ENCODE peak calls at places on chromosomes 2 and 18, in seven cellular contexts. M, W, I, Q, S, P and O are unnamed samples.

GRCh38 chr2:157053876-157054275 is 203.6 kb upstream of the GALNT5 start:
- DNase-seq in M (no peak), W (no peak), I (no peak), Q (no peak), S (no peak), P (no peak), O (no peak)

GRCh38 chr2:128775064-128775347 is 456.3 kb upstream of the HS6ST1 start:
- DNase-seq in M (no peak), W (no peak), I (no peak), Q (no peak), S (peak), P (no peak), O (no peak)

GRCh38 chr18:23652232-23652631 is 10.5 kb downstream of the ANKRD29 start:
- DNase-seq in M (no peak), W (no peak), I (no peak), Q (no peak), S (no peak), P (no peak), O (no peak)

GRCh38 chr18:44826418-44827259 is 146.0 kb downstream of the SETBP1 start:
- DNase-seq in M (no peak), W (peak), I (peak), Q (peak), S (no peak), P (no peak), O (peak)

GRCh38 chr2:23092831-23093230 is 292.1 kb upstream of the KLHL29 start:
- DNase-seq in M (no peak), W (peak), I (peak), Q (peak), S (no peak), P (no peak), O (peak)

GRCh38 chr2:37566517-37566961 is 104.9 kb downstream of the CDC42EP3 start:
- DNase-seq in M (no peak), W (peak), I (peak), Q (no peak), S (no peak), P (no peak), O (no peak)

GRCh38 chr2:85189606-85190270 is 56.5 kb downstream of the TCF7L1 start:
- DNase-seq in M (no peak), W (no peak), I (no peak), Q (peak), S (no peak), P (no peak), O (peak)

GRCh38 chr2:239540174-239540573 is 139.4 kb upstream of the HDAC4 start:
- DNase-seq in M (no peak), W (no peak), I (no peak), Q (no peak), S (no peak), P (no peak), O (no peak)

GRCh38 chr2:159195719-159196118 is 90.8 kb downstream of the WDSUB1 start:
- DNase-seq in M (no peak), W (no peak), I (no peak), Q (no peak), S (no peak), P (no peak), O (no peak)

GRCh38 chr18:50183556-50183955 is 11.4 kb downstream of the MYO5B start:
- DNase-seq in M (no peak), W (no peak), I (peak), Q (peak), S (peak), P (no peak), O (no peak)

GRCh38 chr2:72150961-72151356 is 3.3 kb upstream of the CYP26B1 start:
- DNase-seq in M (no peak), W (no peak), I (no peak), Q (no peak), S (no peak), P (no peak), O (no peak)

GRCh38 chr2:171009386-171009785 is 80.3 kb downstream of the GORASP2 start:
- DNase-seq in M (no peak), W (no peak), I (no peak), Q (peak), S (no peak), P (no peak), O (no peak)

GRCh38 chr18:39271654-39272053 is 1706.1 kb upstream of the CELF4 start:
- DNase-seq in M (no peak), W (no peak), I (no peak), Q (no peak), S (no peak), P (no peak), O (no peak)

GRCh38 chr18:20971886-20972267 is 139.7 kb downstream of the ROCK1 start:
- DNase-seq in M (no peak), W (peak), I (peak), Q (peak), S (no peak), P (no peak), O (no peak)

GRCh38 chr2:85584857-85585780 is 888 bp downstream of the VAMP5 start:
- DNase-seq in M (no peak), W (peak), I (peak), Q (peak), S (no peak), P (peak), O (no peak)

GRCh38 chr2:17759805-17760204 is 5.9 kb downstream of the GEN1 start:
- DNase-seq in M (no peak), W (no peak), I (no peak), Q (no peak), S (no peak), P (no peak), O (no peak)

GRCh38 chr2:117470311-117471095 is 344.0 kb upstream of the DDX18 start:
- DNase-seq in M (peak), W (peak), I (no peak), Q (peak), S (peak), P (peak), O (peak)

GRCh38 chr2:219167997-219168396 is 1.8 kb downstream of the SLC23A3 start:
- DNase-seq in M (no peak), W (no peak), I (no peak), Q (no peak), S (no peak), P (no peak), O (no peak)

GRCh38 chr2:163419000-163419575 is 316.7 kb downstream of the FIGN start:
- DNase-seq in M (no peak), W (no peak), I (no peak), Q (no peak), S (no peak), P (no peak), O (no peak)

DNA sequence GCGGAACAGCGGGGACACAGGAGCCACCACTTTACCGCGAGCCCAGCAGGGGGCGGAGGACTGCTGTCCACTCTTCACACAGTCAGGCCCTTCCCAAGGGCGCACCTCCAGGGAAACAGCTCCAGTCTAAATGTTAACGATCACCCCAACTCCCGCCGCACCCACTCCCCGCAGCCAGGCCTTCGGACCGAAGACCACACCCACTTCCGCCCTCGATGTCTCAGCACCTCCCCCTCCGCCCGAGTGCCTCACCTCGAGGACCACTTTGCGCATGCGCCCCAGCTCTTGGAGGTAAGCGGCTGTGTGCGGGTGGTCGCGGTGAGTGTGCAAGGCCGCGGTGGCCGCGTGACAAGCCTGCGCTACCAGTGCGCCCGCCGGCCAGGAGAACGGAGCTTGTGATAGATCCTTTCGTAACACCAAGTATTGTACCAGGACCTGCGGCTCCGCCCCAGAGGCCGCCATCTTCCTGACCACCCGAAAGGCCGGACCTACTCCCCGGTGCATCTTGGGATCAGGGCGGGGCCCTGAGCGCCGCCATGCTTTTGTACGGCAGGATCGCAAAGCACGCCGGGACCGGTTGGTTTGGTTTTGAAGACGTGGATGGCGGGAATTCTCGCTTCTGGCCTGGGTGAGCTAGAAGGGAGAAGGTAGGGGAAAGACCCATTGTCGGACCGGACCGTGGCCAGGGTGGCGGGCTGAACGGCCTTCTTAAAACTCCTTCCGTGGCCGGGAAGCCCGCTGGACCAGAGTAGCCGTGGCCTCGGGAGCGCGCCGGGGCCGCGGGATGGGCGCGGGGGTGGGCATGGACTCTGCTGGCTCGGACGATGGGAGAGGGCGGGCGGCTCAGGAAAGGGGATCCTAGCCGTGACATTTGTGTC is at the start of the genes CENPO and PTRHD1:
- DNase-seq in M (peak), W (peak), I (peak), Q (peak), S (peak), P (peak), O (peak)
- H3K27ac ChIP-seq in M (peak), W (peak), I (peak), Q (peak), S (peak), P (peak), O (peak)

GRCh38 chr2:138430181-138430580 is 71.4 kb upstream of the SPOPL start:
- DNase-seq in M (no peak), W (no peak), I (no peak), Q (no peak), S (no peak), P (no peak), O (no peak)

GRCh38 chr2:138428710-138429440 is 72.7 kb upstream of the SPOPL start:
- DNase-seq in M (no peak), W (no peak), I (no peak), Q (peak), S (no peak), P (no peak), O (no peak)

GRCh38 chr2:138433995-138434991 is 67.3 kb upstream of the SPOPL start:
- DNase-seq in M (no peak), W (no peak), I (peak), Q (peak), S (no peak), P (no peak), O (no peak)

GRCh38 chr2:138435701-138436100 is 65.9 kb upstream of the SPOPL start:
- DNase-seq in M (no peak), W (no peak), I (no peak), Q (no peak), S (no peak), P (peak), O (no peak)

GRCh38 chr2:138432971-138433370 is 68.6 kb upstream of the SPOPL start:
- DNase-seq in M (no peak), W (no peak), I (peak), Q (no peak), S (no peak), P (no peak), O (no peak)
- H2BK120ac ChIP-seq in M (no peak), W (no peak), I (no peak), Q (no peak), S (no peak), P (peak), O (no peak)

GRCh38 chr2:24158131-24158530 is 16.7 kb upstream of the FAM228A start:
- DNase-seq in M (no peak), W (no peak), I (no peak), Q (no peak), S (no peak), P (no peak), O (no peak)

GRCh38 chr2:24163186-24163585 is 11.7 kb upstream of the FAM228A start:
- DNase-seq in M (no peak), W (no peak), I (no peak), Q (no peak), S (no peak), P (no peak), O (no peak)

GRCh38 chr2:24159708-24160107 is 15.1 kb upstream of the FAM228A start:
- DNase-seq in M (no peak), W (no peak), I (no peak), Q (no peak), S (no peak), P (no peak), O (no peak)

GRCh38 chr2:24162494-24162893 is 12.4 kb upstream of the FAM228A start:
- DNase-seq in M (no peak), W (no peak), I (no peak), Q (no peak), S (no peak), P (no peak), O (no peak)

DNA sequence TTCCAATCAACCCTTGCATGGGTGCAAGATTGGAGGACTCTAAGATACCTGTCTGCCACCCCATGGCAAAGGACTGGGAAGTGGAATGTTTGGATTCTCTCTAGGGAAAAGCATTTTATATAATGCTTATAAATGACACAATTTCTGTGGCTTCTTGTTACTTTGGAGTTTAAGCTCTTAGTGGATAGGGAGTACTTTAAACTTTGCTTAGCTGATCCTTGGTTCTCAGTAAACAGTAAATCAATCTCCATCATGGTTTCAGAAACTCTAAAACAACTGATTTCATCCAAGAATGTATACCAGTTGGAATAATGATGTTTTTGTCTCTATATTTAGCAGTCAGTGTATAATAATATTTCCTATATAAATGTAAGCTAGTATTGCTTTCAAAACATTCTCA is 14.1 kb upstream of the FAM228A start:
- DNase-seq in M (no peak), W (no peak), I (no peak), Q (no peak), S (no peak), P (no peak), O (no peak)
- H2BK5ac ChIP-seq in M (no peak), W (no peak), I (no peak), Q (no peak), S (no peak), P (no peak), O (no peak)

GRCh38 chr2:101963198-101963597 is 28.6 kb upstream of the IL1R2 start:
- DNase-seq in M (no peak), W (no peak), I (no peak), Q (no peak), S (no peak), P (no peak), O (no peak)

GRCh38 chr2:101958071-101958470 is 33.7 kb upstream of the IL1R2 start:
- DNase-seq in M (no peak), W (peak), I (no peak), Q (no peak), S (no peak), P (no peak), O (no peak)

GRCh38 chr2:101961287-101962242 is 30.2 kb upstream of the IL1R2 start:
- DNase-seq in M (no peak), W (peak), I (peak), Q (peak), S (no peak), P (peak), O (no peak)

GRCh38 chr2:101960903-101961286 is 30.9 kb upstream of the IL1R2 start:
- DNase-seq in M (no peak), W (no peak), I (no peak), Q (no peak), S (no peak), P (no peak), O (no peak)

DNA sequence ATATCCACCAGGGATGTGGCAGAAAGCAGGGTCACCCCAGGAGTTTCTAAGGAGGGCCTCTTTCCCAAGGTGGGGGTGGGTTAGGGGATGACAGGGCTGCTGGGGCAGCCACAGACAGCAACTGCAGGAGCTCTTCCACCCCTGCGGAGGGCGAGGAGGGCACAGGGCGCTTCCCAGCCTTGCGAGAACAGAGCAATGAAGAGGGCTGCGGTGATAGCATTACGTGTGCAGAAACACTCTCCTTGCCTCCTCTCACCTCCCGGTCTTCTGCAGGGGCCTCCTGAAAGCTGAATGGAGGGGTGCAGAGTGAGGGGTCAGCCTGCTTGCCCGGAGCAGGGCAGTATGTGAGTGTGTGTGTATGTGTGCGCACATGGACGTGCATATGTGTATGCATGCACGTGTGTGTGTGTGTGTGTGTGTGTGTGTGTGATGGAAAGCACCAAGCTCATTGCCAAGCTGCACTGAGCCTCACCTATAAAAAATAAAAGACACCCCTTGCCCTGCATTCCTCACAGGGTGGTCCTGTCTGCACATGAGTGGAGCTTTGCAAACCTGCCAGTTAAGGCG is 29.4 kb upstream of the IL1R2 start:
- DNase-seq in M (no peak), W (no peak), I (no peak), Q (no peak), S (no peak), P (no peak), O (no peak)
- H3K27ac ChIP-seq in M (no peak), W (no peak), I (peak), Q (no peak), S (no peak), P (peak), O (no peak)

DNA sequence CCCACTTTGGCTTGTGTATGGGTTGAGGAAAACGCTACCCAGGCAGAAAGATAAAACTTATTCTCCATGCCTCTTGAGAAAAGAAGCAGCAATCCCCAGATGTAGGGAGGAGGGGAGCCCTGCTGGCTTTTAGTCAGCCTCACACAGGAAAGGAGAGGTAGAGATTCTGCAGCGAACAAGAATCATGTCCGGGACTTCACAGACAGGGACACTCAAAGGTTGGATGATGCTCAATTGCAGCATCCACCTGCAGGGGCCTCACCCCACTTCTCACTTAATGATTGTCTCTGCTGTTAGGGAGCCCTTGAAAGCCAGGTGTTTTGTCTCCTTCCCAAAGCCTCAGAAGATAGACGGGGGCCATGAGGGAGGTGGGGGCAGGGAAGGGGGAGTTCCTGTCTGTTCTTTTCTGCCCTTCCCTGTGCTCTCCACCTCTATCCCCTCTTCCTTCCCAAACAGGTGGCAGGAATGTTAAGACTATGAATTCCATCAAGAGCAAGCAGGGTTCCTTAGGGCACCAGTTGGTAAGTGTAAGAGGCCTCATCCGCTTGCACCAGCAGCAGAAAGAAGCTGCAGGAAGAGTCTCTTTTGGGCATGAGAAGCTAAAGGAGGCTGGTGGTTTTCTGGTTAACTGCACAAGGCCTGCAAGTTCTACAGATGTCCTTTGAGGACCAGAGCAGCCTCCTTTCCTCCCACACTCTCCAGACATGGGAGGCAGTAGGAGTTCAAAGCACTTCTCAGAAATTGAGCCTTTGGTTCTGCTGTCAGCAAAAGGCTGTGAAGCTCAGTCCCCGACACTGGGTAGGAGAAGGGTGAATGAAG is 154.6 kb upstream of the TNP1 start:
- DNase-seq in M (no peak), W (no peak), I (no peak), Q (no peak), S (no peak), P (no peak), O (no peak)
- H2BK120ac ChIP-seq in M (no peak), W (no peak), I (no peak), Q (no peak), S (no peak), P (no peak), O (no peak)

GRCh38 chr2:42153944-42154593 is 15.1 kb upstream of the EML4 start:
- DNase-seq in M (no peak), W (no peak), I (no peak), Q (no peak), S (no peak), P (no peak), O (no peak)

GRCh38 chr2:42147641-42148274 is 21.4 kb upstream of the EML4 start:
- DNase-seq in M (no peak), W (peak), I (peak), Q (no peak), S (no peak), P (peak), O (no peak)

GRCh38 chr2:42150159-42150558 is 19.0 kb upstream of the EML4 start:
- DNase-seq in M (no peak), W (no peak), I (no peak), Q (no peak), S (no peak), P (no peak), O (no peak)
- H2BK5ac ChIP-seq in M (no peak), W (no peak), I (no peak), Q (no peak), S (no peak), P (no peak), O (no peak)

GRCh38 chr2:167401309-167401708 is 513.0 kb downstream of the XIRP2 start:
- DNase-seq in M (no peak), W (no peak), I (no peak), Q (peak), S (no peak), P (no peak), O (no peak)

GRCh38 chr2:167406558-167406957 is 518.3 kb downstream of the XIRP2 start:
- DNase-seq in M (peak), W (peak), I (no peak), Q (peak), S (peak), P (no peak), O (peak)

DNA sequence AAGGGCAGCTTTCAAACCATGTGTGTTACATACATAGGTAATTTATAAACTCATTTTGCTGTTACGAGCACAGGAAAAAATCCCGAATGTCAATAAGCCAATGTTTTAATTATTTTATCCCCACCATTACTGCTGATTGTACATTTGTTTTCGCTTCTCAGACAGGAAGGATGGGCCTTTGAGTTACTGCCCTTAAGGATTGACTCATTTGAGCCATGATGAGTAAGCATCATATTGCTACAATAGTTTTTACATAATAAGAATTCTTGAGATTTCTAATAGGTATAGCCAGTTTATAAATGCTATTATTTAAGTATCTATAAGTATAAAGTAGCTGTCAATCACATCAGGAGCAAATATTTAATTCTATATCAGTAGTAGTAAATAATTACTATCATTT is 516.6 kb downstream of the XIRP2 start:
- DNase-seq in M (no peak), W (peak), I (peak), Q (no peak), S (no peak), P (no peak), O (no peak)
- H3K27ac ChIP-seq in M (no peak), W (no peak), I (no peak), Q (no peak), S (no peak), P (no peak), O (no peak)